ENCODE peak calls at places on chromosomes 6 and 20, in four cellular contexts. I, F, G and L are unnamed samples.

GRCh38 chr6:147784371-147784770 is 275.9 kb downstream of the SAMD5 start:
- DNase-seq in I (no peak), F (no peak), G (no peak), L (no peak)

GRCh38 chr6:24139080-24139479 is 13.1 kb downstream of the NRSN1 start:
- DNase-seq in I (no peak), F (no peak), G (no peak), L (no peak)

GRCh38 chr6:37006793-37007339 is 1.4 kb downstream of the FGD2 start:
- DNase-seq in I (no peak), F (no peak), G (peak), L (no peak)

GRCh38 chr6:168088161-168089106 is 9.4 kb upstream of the FRMD1 start:
- DNase-seq in I (peak), F (peak), G (peak), L (peak)

GRCh38 chr20:25226433-25227316 is 21.2 kb upstream of the PYGB start:
- DNase-seq in I (no peak), F (no peak), G (no peak), L (no peak)

GRCh38 chr6:15352884-15353283 is 107.0 kb downstream of the JARID2 start:
- DNase-seq in I (no peak), F (no peak), G (peak), L (no peak)

GRCh38 chr6:163716690-163717089 is 302.2 kb downstream of the QKI start:
- DNase-seq in I (no peak), F (no peak), G (no peak), L (no peak)

GRCh38 chr20:24479595-24479994 is 10.2 kb downstream of the SYNDIG1 start:
- DNase-seq in I (no peak), F (no peak), G (no peak), L (no peak)

GRCh38 chr6:2733324-2733723 is 17.4 kb downstream of the MYLK4 start:
- DNase-seq in I (no peak), F (peak), G (peak), L (no peak)

GRCh38 chr6:106557837-106558236 is 71.5 kb downstream of the RTN4IP1 start:
- DNase-seq in I (no peak), F (no peak), G (peak), L (peak)

GRCh38 chr6:40922281-40922680 is 116.7 kb downstream of the UNC5CL start:
- DNase-seq in I (peak), F (no peak), G (peak), L (peak)

GRCh38 chr6:121664199-121664598 is 228.8 kb downstream of the GJA1 start:
- DNase-seq in I (no peak), F (no peak), G (peak), L (no peak)

GRCh38 chr20:17614176-17614811 is 44.4 kb downstream of the DSTN start:
- DNase-seq in I (no peak), F (peak), G (peak), L (peak)

GRCh38 chr6:97394160-97394748 is 111.2 kb upstream of the MMS22L start:
- DNase-seq in I (no peak), F (no peak), G (peak), L (peak)

GRCh38 chr20:62603021-62603906 is 39.0 kb upstream of the SLCO4A1 start:
- DNase-seq in I (no peak), F (peak), G (peak), L (no peak)

GRCh38 chr6:97958143-97958542 is 675.1 kb upstream of the MMS22L start:
- DNase-seq in I (no peak), F (no peak), G (no peak), L (no peak)

GRCh38 chr6:149032599-149033405 is 284.7 kb upstream of the TAB2 start:
- DNase-seq in I (peak), F (no peak), G (peak), L (peak)

GRCh38 chr6:722077-722524 is 29.2 kb upstream of the EXOC2 start:
- DNase-seq in I (no peak), F (peak), G (peak), L (peak)

GRCh38 chr6:133568970-133569889 is 319.7 kb upstream of the TCF21 start:
- DNase-seq in I (peak), F (peak), G (peak), L (peak)

GRCh38 chr6:26743941-26744699 is 84.6 kb upstream of the ZNF322 start:
- DNase-seq in I (no peak), F (no peak), G (no peak), L (peak)

GRCh38 chr6:52253494-52253893 is 9.2 kb upstream of the IL17F start:
- DNase-seq in I (no peak), F (no peak), G (peak), L (no peak)

GRCh38 chr20:11810316-11811130 is 107.2 kb upstream of the BTBD3 start:
- DNase-seq in I (no peak), F (no peak), G (peak), L (peak)

GRCh38 chr6:45630801-45631200 is 253.1 kb upstream of the SUPT3H start:
- DNase-seq in I (peak), F (no peak), G (peak), L (peak)

GRCh38 chr20:40254023-40254772 is 434.8 kb downstream of the MAFB start:
- DNase-seq in I (no peak), F (no peak), G (peak), L (peak)

GRCh38 chr20:47886454-47887041 is 101.3 kb upstream of the SULF2 start:
- DNase-seq in I (no peak), F (peak), G (no peak), L (no peak)

GRCh38 chr6:87671555-87672029 is 30.4 kb downstream of the AKIRIN2 start:
- DNase-seq in I (no peak), F (no peak), G (peak), L (peak)

GRCh38 chr6:32050562-32050961 is 12.3 kb downstream of the CYP21A2 start:
- DNase-seq in I (no peak), F (no peak), G (no peak), L (no peak)

GRCh38 chr6:156807795-156808194 is 30.6 kb downstream of the ARID1B start:
- DNase-seq in I (no peak), F (no peak), G (no peak), L (no peak)

GRCh38 chr6:4935486-4935885 is 68.4 kb downstream of the RPP40 start:
- DNase-seq in I (no peak), F (no peak), G (no peak), L (no peak)

GRCh38 chr20:57618091-57618765 is 2.0 kb downstream of the ZBP1 start:
- DNase-seq in I (no peak), F (peak), G (no peak), L (no peak)

GRCh38 chr20:18504479-18505060 is 3.2 kb upstream of the SEC23B start:
- DNase-seq in I (no peak), F (peak), G (peak), L (peak)

GRCh38 chr6:164106345-164106769 is 691.8 kb downstream of the QKI start:
- DNase-seq in I (no peak), F (no peak), G (peak), L (no peak)

GRCh38 chr6:141403827-141404226 is 728.9 kb upstream of the GJE1 start:
- DNase-seq in I (no peak), F (no peak), G (peak), L (peak)

GRCh38 chr6:139373928-139374356 is 506 bp downstream of the CITED2 start:
- DNase-seq in I (no peak), F (no peak), G (no peak), L (no peak)